ENCODE peak calls at places on chromosomes 2 and 18, in seven cellular contexts. B is neuronal stem cell, M is IMR-90, A is mesenchymal stem cell, G is mesendoderm, U is H1, E is H9. I is an unnamed sample.

GRCh38 chr2:86632672-86633071 is 9.0 kb upstream of the RNF103 start:
- DNase-seq in B (no peak), M (no peak), A (no peak), G (no peak), U (no peak), E (no peak), I (no peak)

GRCh38 chr2:41782306-41783158 is 265.3 kb upstream of the PKDCC start:
- DNase-seq in B (peak; percentile 37), M (peak; percentile 30), A (peak; percentile 35), G (peak; percentile 34), U (no peak), E (no peak), I (peak; percentile 75)

GRCh38 chr2:129058981-129059380 is 740.3 kb upstream of the HS6ST1 start:
- DNase-seq in B (no peak), M (no peak), A (no peak), G (no peak), U (no peak), E (no peak), I (no peak)

GRCh38 chr2:110848519-110848918 is 116.1 kb downstream of the ACOXL start:
- DNase-seq in B (no peak), M (no peak), A (no peak), G (no peak), U (no peak), E (no peak), I (no peak)

GRCh38 chr18:50338676-50339075 is 36.2 kb upstream of the SKA1 start:
- DNase-seq in B (no peak), M (no peak), A (no peak), G (peak; percentile 65), U (no peak), E (no peak), I (no peak)

GRCh38 chr2:193943406-193943960 is 1713.5 kb upstream of the SLC39A10 start:
- DNase-seq in B (no peak), M (no peak), A (no peak), G (no peak), U (no peak), E (no peak), I (no peak)

GRCh38 chr2:149781263-149781808 is 193.8 kb upstream of the MMADHC start:
- DNase-seq in B (no peak), M (no peak), A (no peak), G (no peak), U (no peak), E (no peak), I (peak; percentile 23)

GRCh38 chr2:231597014-231597611 is 4.4 kb downstream of the TEX44 start:
- DNase-seq in B (no peak), M (no peak), A (no peak), G (no peak), U (no peak), E (no peak), I (peak; percentile 78)

GRCh38 chr18:58580078-58580477 is 48.8 kb downstream of the ALPK2 start:
- DNase-seq in B (no peak), M (peak; percentile 43), A (peak; percentile 44), G (no peak), U (no peak), E (no peak), I (no peak)

GRCh38 chr2:219335373-219335786 is 2.8 kb upstream of the RESP18 start:
- DNase-seq in B (no peak), M (peak; percentile 6), A (peak; percentile 25), G (peak; percentile 83), U (no peak), E (no peak), I (no peak)

GRCh38 chr2:98219152-98219551 is 127.1 kb upstream of the CNGA3 start:
- DNase-seq in B (no peak), M (no peak), A (no peak), G (no peak), U (no peak), E (no peak), I (no peak)

GRCh38 chr18:52670903-52671302 is 330.9 kb downstream of the DCC start:
- DNase-seq in B (no peak), M (peak; percentile 5), A (no peak), G (peak; percentile 26), U (no peak), E (no peak), I (no peak)

GRCh38 chr18:13614701-13615288 is 111.6 kb downstream of the FAM210A start:
- DNase-seq in B (no peak), M (no peak), A (no peak), G (no peak), U (no peak), E (no peak), I (no peak)

GRCh38 chr18:27838230-27838629 is 338.7 kb downstream of the CDH2 start:
- DNase-seq in B (no peak), M (no peak), A (no peak), G (no peak), U (no peak), E (no peak), I (no peak)

GRCh38 chr2:88500691-88501090 is 48.2 kb upstream of the FOXI3 start:
- DNase-seq in B (no peak), M (no peak), A (no peak), G (no peak), U (no peak), E (no peak), I (peak; percentile 55)

GRCh38 chr18:21363411-21363810 is 121.4 kb downstream of the GREB1L start:
- DNase-seq in B (no peak), M (no peak), A (no peak), G (peak; percentile 27), U (no peak), E (no peak), I (no peak)

GRCh38 chr2:71880846-71881610 is 266.6 kb downstream of the CYP26B1 start:
- DNase-seq in B (no peak), M (peak; percentile 72), A (peak; percentile 85), G (no peak), U (no peak), E (no peak), I (peak; percentile 15)

GRCh38 chr2:74424995-74425406 is 3.5 kb downstream of the WDR54 start:
- DNase-seq in B (no peak), M (no peak), A (no peak), G (no peak), U (no peak), E (no peak), I (no peak)

GRCh38 chr2:67579207-67579606 is 182.1 kb downstream of the ETAA1 start:
- DNase-seq in B (no peak), M (no peak), A (peak; percentile 33), G (no peak), U (no peak), E (no peak), I (no peak)

GRCh38 chr2:204115288-204115687 is 178.7 kb downstream of the ICOS start:
- DNase-seq in B (no peak), M (no peak), A (no peak), G (peak; percentile 49), U (no peak), E (no peak), I (no peak)

GRCh38 chr2:99821572-99822369 is 320.6 kb downstream of the AFF3 start:
- DNase-seq in B (no peak), M (peak; percentile 90), A (peak; percentile 82), G (peak; percentile 65), U (no peak), E (no peak), I (peak; percentile 91)

GRCh38 chr18:58754544-58755068 is 83.3 kb downstream of the MALT1 start:
- DNase-seq in B (no peak), M (no peak), A (no peak), G (no peak), U (no peak), E (no peak), I (no peak)

GRCh38 chr2:116510117-116510671 is 1304.3 kb upstream of the DDX18 start:
- DNase-seq in B (peak; percentile 14), M (no peak), A (peak; percentile 31), G (peak; percentile 78), U (no peak), E (peak; percentile 34), I (no peak)

GRCh38 chr2:214103199-214104001 is 307.5 kb upstream of the VWC2L start:
- DNase-seq in B (no peak), M (peak; percentile 25), A (peak; percentile 14), G (no peak), U (no peak), E (no peak), I (no peak)

GRCh38 chr2:214104967-214105366 is 305.9 kb upstream of the VWC2L start:
- DNase-seq in B (no peak), M (no peak), A (no peak), G (no peak), U (no peak), E (no peak), I (no peak)

GRCh38 chr2:214107731-214108130 is 303.1 kb upstream of the VWC2L start:
- DNase-seq in B (no peak), M (no peak), A (no peak), G (peak; percentile 64), U (no peak), E (no peak), I (no peak)

GRCh38 chr2:214104219-214104618 is 306.6 kb upstream of the VWC2L start:
- DNase-seq in B (no peak), M (no peak), A (no peak), G (no peak), U (no peak), E (no peak), I (no peak)

GRCh38 chr2:214108598-214108997 is 302.3 kb upstream of the VWC2L start:
- DNase-seq in B (no peak), M (no peak), A (no peak), G (no peak), U (no peak), E (no peak), I (no peak)
- H2BK5ac ChIP-seq in B (no peak overlapping the region), M (no peak overlapping the region), A (no peak overlapping the region), G (no peak overlapping the region), U (no peak overlapping the region), E (no peak overlapping the region), I (no peak overlapping the region)

DNA sequence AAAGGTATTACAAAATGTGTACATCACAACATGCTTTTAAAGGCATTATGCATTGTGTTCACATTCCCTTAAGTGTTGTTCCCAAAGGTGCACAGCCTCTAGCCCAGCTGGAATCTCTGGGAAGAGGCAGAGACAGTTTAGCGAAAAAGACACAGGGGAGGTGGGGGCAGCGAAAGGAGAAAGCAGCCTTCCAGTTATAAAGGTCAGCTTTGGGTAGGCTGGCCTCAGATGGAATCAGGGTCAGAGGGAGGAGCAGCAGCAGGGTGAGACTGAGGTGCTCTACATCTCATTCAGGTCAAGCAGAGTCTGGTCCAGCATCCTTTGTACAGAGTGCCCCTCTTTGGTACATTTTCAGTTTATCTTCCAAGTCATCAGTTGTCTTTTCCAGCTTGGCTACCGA is 68.6 kb downstream of the ASXL2 start:
- DNase-seq in B (no peak), M (no peak), A (no peak), G (no peak), U (no peak), E (no peak), I (no peak)
- H2BK5ac ChIP-seq in B (no peak overlapping the region), M (no peak overlapping the region), A (no peak overlapping the region), G (no peak overlapping the region), U (no peak overlapping the region), E (no peak overlapping the region), I (no peak overlapping the region)

GRCh38 chr2:227802882-227803281 is 10.8 kb upstream of the CCL20 start:
- DNase-seq in B (no peak), M (no peak), A (no peak), G (peak; percentile 31), U (no peak), E (no peak), I (no peak)
- H2BK5ac ChIP-seq in B (no peak overlapping the region), M (no peak overlapping the region), A (no peak overlapping the region), G (no peak overlapping the region), U (no peak overlapping the region), E (no peak overlapping the region), I (no peak overlapping the region)

GRCh38 chr2:19823507-19823906 is 78.3 kb downstream of the TTC32 start:
- DNase-seq in B (no peak), M (peak; percentile 31), A (no peak), G (no peak), U (no peak), E (no peak), I (no peak)
- H2BK5ac ChIP-seq in B (no peak overlapping the region), M (no peak overlapping the region), A (no peak overlapping the region), G (no peak overlapping the region), U (no peak overlapping the region), E (no peak overlapping the region), I (no peak overlapping the region)